ENCODE peak calls at places on chromosomes 1 and 21, in four cellular contexts. B, L, X and U are unnamed samples.

GRCh38 chr1:29575277-29575676 is 339.0 kb downstream of the PTPRU start:
- DNase-seq in L (no peak), B (no peak), X (no peak), U (no peak)

GRCh38 chr1:109891930-109892329 is 18.7 kb upstream of the CSF1 start:
- DNase-seq in B (no peak), L (no peak), X (no peak), U (no peak)

GRCh38 chr21:27408826-27409225 is 441.9 kb upstream of the ADAMTS5 start:
- DNase-seq in B (no peak), L (no peak), X (no peak), U (no peak)

GRCh38 chr1:44828003-44828651 is 14.9 kb downstream of the PTCH2 start:
- DNase-seq in X (no peak), B (no peak), L (no peak), U (peak)

GRCh38 chr1:59293849-59294248 is 3.0 kb upstream of the FGGY start:
- DNase-seq in L (no peak), X (no peak), B (no peak), U (no peak)

GRCh38 chr1:205936846-205937707 is 6.2 kb downstream of the SLC26A9 start:
- DNase-seq in X (peak), L (peak), B (no peak), U (no peak)

GRCh38 chr1:24236170-24237045 is 49.3 kb upstream of the IFNLR1 start:
- DNase-seq in B (peak), L (peak), X (peak), U (peak)

GRCh38 chr21:25330266-25330665 is 277.0 kb downstream of the MRPL39 start:
- DNase-seq in B (no peak), X (no peak), L (peak), U (no peak)

GRCh38 chr21:25857308-25858099 is 122.7 kb downstream of the GABPA start:
- DNase-seq in L (no peak), B (no peak), X (no peak), U (no peak)

GRCh38 chr1:154857022-154857421 is 13.1 kb downstream of the KCNN3 start:
- DNase-seq in X (no peak), L (no peak), B (no peak), U (no peak)

GRCh38 chr1:22860883-22861385 is 111.7 kb downstream of the LACTBL1 start:
- DNase-seq in L (no peak), B (no peak), X (no peak), U (no peak)

GRCh38 chr1:11473635-11474034 is 5.3 kb upstream of the DISP3 start:
- DNase-seq in X (peak), B (peak), L (peak), U (peak)

GRCh38 chr1:28898267-28898955 is 16.0 kb upstream of the EPB41 start:
- DNase-seq in L (no peak), X (no peak), B (no peak), U (no peak)

GRCh38 chr1:150528196-150528595 is 12.6 kb downstream of the FALEC start:
- DNase-seq in L (peak), B (no peak), X (no peak), U (no peak)

GRCh38 chr1:224623310-224623714 is 7.2 kb downstream of the CNIH3 start:
- DNase-seq in X (no peak), B (no peak), L (peak), U (no peak)

GRCh38 chr1:13675222-13675621 is 24.8 kb upstream of the PRDM2 start:
- DNase-seq in X (no peak), L (no peak), B (no peak), U (no peak)

GRCh38 chr1:41902125-41902524 is 16.6 kb downstream of the HIVEP3 start:
- DNase-seq in B (no peak), L (peak), X (peak), U (no peak)

GRCh38 chr21:41358193-41359166 is 3.3 kb upstream of the MX2 start:
- DNase-seq in B (no peak), X (no peak), L (no peak), U (no peak)

GRCh38 chr1:221712198-221712684 is 29.6 kb downstream of the DUSP10 start:
- DNase-seq in B (no peak), X (no peak), L (peak), U (no peak)

GRCh38 chr1:54965624-54966340 is 14.6 kb upstream of the TMEM61 start:
- DNase-seq in L (peak), B (no peak), X (no peak), U (no peak)

GRCh38 chr1:231359113-231359512 is 21.0 kb downstream of the SPRTN start:
- DNase-seq in B (no peak), X (no peak), L (peak), U (no peak)

GRCh38 chr1:179786815-179787736 is 44.0 kb downstream of the FAM163A start:
- DNase-seq in B (no peak), X (no peak), L (no peak), U (no peak)

GRCh38 chr1:200153277-200154055 is 126.0 kb downstream of the NR5A2 start:
- DNase-seq in L (no peak), X (no peak), B (no peak), U (no peak)

GRCh38 chr21:20315044-20315443 is 683.2 kb upstream of the NCAM2 start:
- DNase-seq in B (no peak), X (no peak), L (no peak), U (no peak)

DNA sequence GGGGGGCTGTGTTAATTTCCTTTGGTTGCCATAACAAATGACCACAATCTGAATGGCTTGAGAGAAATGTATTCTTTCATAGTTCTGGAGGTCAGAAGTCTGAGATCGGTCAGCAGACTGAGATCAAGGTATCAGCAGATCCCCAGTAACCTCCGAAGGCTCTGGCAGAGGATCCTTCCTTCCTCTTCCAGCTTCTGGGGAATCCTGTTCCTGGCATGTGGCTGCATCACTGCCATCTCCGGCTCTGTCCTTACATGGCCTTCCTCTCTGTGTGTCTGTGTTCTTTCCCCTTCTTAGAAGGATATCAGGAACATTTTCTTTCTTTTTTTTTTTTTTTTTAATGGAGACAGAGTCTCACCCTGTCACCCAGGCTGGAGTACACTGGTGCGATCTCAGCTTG is 25.8 kb downstream of the ACTL8 start:
- DNase-seq in X (no peak), L (no peak), B (no peak), U (no peak)
- H3K56ac ChIP-seq in X (no peak), L (no peak), B (no peak), U (no peak)

DNA sequence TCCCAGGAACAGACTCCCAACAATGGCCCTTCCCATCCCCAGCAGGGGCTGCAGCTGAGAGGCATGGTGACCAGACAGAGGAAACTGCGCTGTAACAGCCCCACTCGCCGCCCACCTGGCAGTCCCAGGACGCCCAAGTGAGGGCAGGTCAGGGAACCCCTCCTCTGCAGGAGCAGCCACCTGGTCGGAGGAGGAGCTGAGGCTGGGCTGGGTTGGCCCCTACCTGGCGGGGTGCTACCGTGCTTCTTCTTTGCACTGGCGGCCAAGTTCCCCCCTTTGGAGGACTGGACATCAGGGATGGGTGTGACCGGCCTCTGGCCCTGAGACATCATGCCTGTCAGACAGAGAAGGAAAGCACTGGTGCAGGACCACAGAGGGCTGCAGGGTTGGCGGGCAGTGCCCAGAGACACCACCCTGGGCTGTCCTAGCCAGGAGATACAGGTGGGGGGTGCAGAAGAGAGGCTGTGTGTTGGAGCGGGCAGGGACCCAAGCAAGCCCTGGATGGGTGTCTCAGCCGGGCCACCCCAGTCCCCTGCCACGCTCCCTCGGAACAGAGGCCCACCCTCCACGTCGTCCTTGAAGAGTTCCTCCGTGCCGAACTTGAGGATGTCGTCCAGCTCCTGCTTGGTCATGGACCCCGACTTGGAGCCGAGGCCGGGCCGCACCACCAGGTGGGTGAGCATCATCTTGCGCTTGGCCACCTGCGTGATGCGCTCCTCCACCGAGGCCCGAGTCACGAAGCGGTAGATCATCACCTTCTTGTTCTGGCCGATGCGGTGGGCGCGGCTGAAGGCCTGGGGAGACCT is 51.6 kb downstream of the CHD5 start:
- DNase-seq in X (no peak), B (no peak), L (no peak), U (no peak)
- H3K23ac ChIP-seq in X (no peak), B (no peak), L (no peak), U (no peak)

GRCh38 chr1:7679873-7680790 is 91.0 kb upstream of the VAMP3 start:
- DNase-seq in L (peak), X (peak), B (peak), U (peak)
- H2AK5ac ChIP-seq in L (no peak), X (no peak), B (no peak), U (no peak)

GRCh38 chr21:28671549-28672195 is 321.0 kb downstream of the LTN1 start:
- DNase-seq in X (no peak), L (no peak), B (no peak), U (no peak)

GRCh38 chr21:28675265-28676041 is 317.2 kb downstream of the LTN1 start:
- DNase-seq in X (no peak), L (no peak), B (no peak), U (no peak)

GRCh38 chr21:28669331-28669730 is 323.3 kb downstream of the LTN1 start:
- DNase-seq in X (no peak), B (no peak), L (no peak), U (no peak)

GRCh38 chr21:28674807-28675206 is 317.9 kb downstream of the LTN1 start:
- DNase-seq in L (no peak), X (no peak), B (no peak), U (no peak)

DNA sequence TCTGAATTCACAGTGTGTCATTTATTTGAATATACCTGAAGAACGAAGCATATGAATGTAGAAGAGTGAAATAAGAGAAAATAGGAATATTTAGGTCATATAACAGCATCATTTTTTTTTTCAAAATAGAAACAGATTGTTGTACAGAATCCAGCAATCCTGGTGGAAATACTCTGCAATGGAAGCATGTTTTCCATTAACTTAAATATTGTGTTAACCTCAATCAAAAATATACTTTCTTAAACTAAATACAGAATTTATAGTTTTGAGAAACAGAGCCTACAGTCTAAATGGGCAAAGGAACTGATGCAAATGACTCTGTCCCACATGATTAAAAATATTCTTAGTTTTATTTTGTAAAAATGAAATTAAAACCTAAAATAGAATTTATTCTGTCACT is 322.7 kb downstream of the LTN1 start:
- DNase-seq in L (no peak), X (no peak), B (no peak), U (no peak)
- H3K56ac ChIP-seq in L (no peak), X (no peak), B (no peak), U (no peak)

DNA sequence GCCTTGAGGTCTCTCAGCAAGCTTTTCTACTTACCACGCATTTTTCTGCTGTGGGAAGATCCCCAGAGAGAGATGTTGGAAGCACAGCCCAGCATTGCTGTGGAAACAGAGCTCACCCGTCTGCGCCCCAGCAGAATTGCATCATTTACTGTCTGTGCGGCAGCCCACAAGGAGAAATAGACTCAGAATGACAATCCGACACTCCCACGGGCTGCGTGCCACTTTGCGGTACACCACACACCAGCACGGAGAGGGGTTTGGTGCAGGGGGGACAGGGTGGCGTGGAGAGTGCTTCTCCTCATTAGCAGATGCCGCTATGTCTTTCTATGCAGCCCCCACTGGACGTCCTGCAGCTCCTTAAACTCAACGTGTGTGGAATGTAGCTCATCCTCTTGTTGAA is 270.9 kb upstream of the C1orf174 start:
- DNase-seq in B (no peak), X (no peak), L (no peak), U (no peak)
- H3K23ac ChIP-seq in B (no peak), X (no peak), L (no peak), U (no peak)

DNA sequence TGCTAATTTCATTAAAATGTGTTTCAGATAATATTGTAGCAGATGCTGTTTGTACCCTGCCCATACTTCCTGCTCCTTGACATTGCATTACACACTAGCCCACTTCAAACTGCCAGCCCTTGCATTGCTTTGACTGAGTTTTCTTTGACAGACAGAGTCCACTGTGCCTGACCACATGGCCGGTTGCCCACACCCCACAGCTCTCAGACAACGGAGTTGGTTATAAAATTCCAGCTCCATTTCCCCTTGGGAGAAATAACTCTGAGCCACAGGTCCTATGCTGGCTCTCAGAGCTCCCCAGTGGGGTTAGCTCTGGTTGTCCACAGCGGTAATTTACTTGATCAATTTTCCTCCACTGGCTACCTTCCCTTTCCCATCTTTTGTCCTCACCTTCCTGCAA is 114.4 kb upstream of the SLC44A3 start:
- DNase-seq in X (no peak), B (no peak), L (no peak), U (no peak)
- H2AK5ac ChIP-seq in X (no peak), B (no peak), L (peak), U (no peak)

GRCh38 chr1:7389201-7389785 is 381.8 kb upstream of the VAMP3 start:
- DNase-seq in L (peak), B (peak), X (no peak), U (peak)
- H3K56ac ChIP-seq in L (no peak), B (no peak), X (no peak), U (no peak)

GRCh38 chr1:92833840-92834239 is 2.0 kb downstream of the RPL5 start:
- DNase-seq in B (no peak), L (no peak), X (no peak), U (no peak)

GRCh38 chr1:92839442-92839841 is 7.6 kb downstream of the RPL5 start:
- DNase-seq in L (no peak), B (no peak), X (no peak), U (no peak)

GRCh38 chr1:92834617-92835016 is 2.8 kb downstream of the RPL5 start:
- DNase-seq in X (no peak), B (no peak), L (no peak), U (no peak)

GRCh38 chr1:92838519-92838918 is 6.7 kb downstream of the RPL5 start:
- DNase-seq in X (no peak), L (peak), B (no peak), U (no peak)

DNA sequence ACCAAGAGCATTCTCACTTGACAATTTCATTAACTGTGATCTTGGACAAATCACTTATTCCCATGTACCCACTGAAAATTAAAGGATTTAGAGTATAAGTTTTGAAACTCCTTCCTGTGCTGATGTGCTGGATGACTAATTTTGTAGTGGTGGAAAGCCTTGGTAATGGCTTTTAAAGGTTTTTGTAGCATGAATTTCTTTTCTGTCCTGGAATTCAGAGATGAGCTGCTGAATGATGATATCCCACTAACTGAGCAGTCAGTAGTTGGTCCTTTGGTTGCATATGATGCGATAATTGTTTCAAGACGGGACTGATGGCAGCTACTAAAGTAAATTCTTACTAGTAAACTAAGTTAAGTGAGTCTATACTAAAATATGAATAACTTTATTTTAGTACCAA is 5.2 kb downstream of the RPL5 start:
- DNase-seq in L (peak), X (no peak), B (no peak), U (no peak)
- H3K23ac ChIP-seq in L (no peak), X (no peak), B (no peak), U (no peak)

GRCh38 chr1:244817415-244817894 is 18.0 kb upstream of the COX20 start:
- DNase-seq in B (no peak), X (no peak), L (no peak), U (no peak)

GRCh38 chr1:244815600-244816099 is 19.8 kb upstream of the COX20 start:
- DNase-seq in X (peak), L (no peak), B (no peak), U (peak)

GRCh38 chr1:244810221-244810620 is 25.2 kb upstream of the COX20 start:
- DNase-seq in L (no peak), B (no peak), X (no peak), U (no peak)

DNA sequence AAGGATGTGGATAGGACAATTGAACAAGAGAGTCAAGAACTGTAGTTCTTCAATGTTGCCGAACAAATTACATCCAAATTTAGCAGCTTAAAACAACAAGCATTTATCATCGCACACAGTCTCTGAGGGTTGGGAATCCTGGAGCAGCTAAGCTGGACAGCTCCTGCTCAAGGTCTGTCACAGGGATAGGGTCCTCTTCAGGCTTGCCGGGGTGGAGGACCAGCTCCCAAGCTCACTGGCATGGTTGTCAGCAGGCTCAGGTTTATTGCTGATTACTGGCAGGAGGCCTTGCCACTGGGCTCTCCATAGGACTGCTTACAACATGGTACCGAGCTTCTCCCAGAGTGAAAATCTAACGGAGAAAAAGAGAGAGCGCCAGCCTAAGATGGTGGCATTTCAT is 22.1 kb upstream of the COX20 start:
- DNase-seq in L (no peak), B (no peak), X (no peak), U (no peak)
- H2AK5ac ChIP-seq in L (no peak), B (no peak), X (no peak), U (no peak)

GRCh38 chr1:234408757-234409156 is 35.5 kb downstream of the COA6 start:
- DNase-seq in X (no peak), B (no peak), L (no peak), U (no peak)
- H3K56ac ChIP-seq in X (no peak), B (no peak), L (no peak), U (no peak)